ENCODE peak calls at places on chromosome 5, in seven cellular contexts. X is H1, Y is HepG2, V is HCT116, S is GM12878, C is K562, G is SK-N-SH. A is an unnamed sample.

GRCh38 chr5:124252094-124252750 is 494.2 kb downstream of the ZNF608 start:
- DNase-seq in X (no peak), Y (no peak), V (no peak), S (no peak), C (no peak), G (peak; percentile 31), A (no peak)

GRCh38 chr5:141850786-141851185 is 27.4 kb downstream of the PCDH1 start:
- DNase-seq in X (peak; percentile 66), Y (no peak), V (no peak), S (no peak), C (peak; percentile 56), G (peak; percentile 54), A (no peak)

GRCh38 chr5:142571351-142571750 is 114.5 kb downstream of the FGF1 start:
- DNase-seq in X (no peak), Y (no peak), V (no peak), S (no peak), C (no peak), G (no peak), A (no peak)

GRCh38 chr5:134527961-134528424 is 2.5 kb downstream of the JADE2 start:
- DNase-seq in X (no peak), Y (no peak), V (no peak), S (no peak), C (no peak), G (no peak), A (no peak)

GRCh38 chr5:6733411-6734242 is 20.4 kb downstream of the TENT4A start:
- DNase-seq in X (no peak), Y (no peak), V (no peak), S (no peak), C (no peak), G (no peak), A (no peak)

GRCh38 chr5:26553079-26553478 is 485.3 kb downstream of the CDH9 start:
- DNase-seq in X (no peak), Y (no peak), V (no peak), S (no peak), C (no peak), G (no peak), A (peak; percentile 9)

GRCh38 chr5:31965227-31965626 is 208.9 kb downstream of the GOLPH3 start:
- DNase-seq in X (no peak), Y (no peak), V (no peak), S (no peak), C (no peak), G (no peak), A (no peak)

GRCh38 chr5:7391215-7391614 is 4.7 kb upstream of the ADCY2 start:
- DNase-seq in X (no peak), Y (peak; percentile 33), V (no peak), S (no peak), C (no peak), G (no peak), A (peak; percentile 28)

GRCh38 chr5:178492278-178492677 is 97.9 kb downstream of the COL23A1 start:
- DNase-seq in X (no peak), Y (no peak), V (no peak), S (no peak), C (no peak), G (no peak), A (no peak)

GRCh38 chr5:138273834-138274188 is 610 bp downstream of the GFRA3 start:
- DNase-seq in X (no peak), Y (no peak), V (no peak), S (no peak), C (no peak), G (no peak), A (no peak)

GRCh38 chr5:35859101-35859661 is 2.5 kb downstream of the IL7R start:
- DNase-seq in X (no peak), Y (no peak), V (no peak), S (no peak), C (no peak), G (no peak), A (no peak)

GRCh38 chr5:126594077-126594476 is 942 bp downstream of the ALDH7A1 start:
- DNase-seq in X (no peak), Y (no peak), V (no peak), S (no peak), C (no peak), G (no peak), A (peak; percentile 60)

GRCh38 chr5:147051193-147051592 is 172.6 kb upstream of the PPP2R2B start:
- DNase-seq in X (no peak), Y (no peak), V (no peak), S (no peak), C (no peak), G (no peak), A (no peak)

GRCh38 chr5:150485770-150486401 is 22.0 kb upstream of the NDST1 start:
- DNase-seq in X (peak; percentile 87), Y (no peak), V (no peak), S (no peak), C (peak; percentile 83), G (peak; percentile 93), A (peak; percentile 62)

GRCh38 chr5:84361572-84361971 is 23.1 kb downstream of the EDIL3 start:
- DNase-seq in X (no peak), Y (no peak), V (no peak), S (no peak), C (no peak), G (no peak), A (no peak)

GRCh38 chr5:158543539-158544387 is 556.0 kb downstream of the EBF1 start:
- DNase-seq in X (no peak), Y (no peak), V (no peak), S (no peak), C (no peak), G (no peak), A (no peak)

GRCh38 chr5:37722236-37723146 is 117.3 kb downstream of the GDNF start:
- DNase-seq in X (no peak), Y (peak; percentile 73), V (peak; percentile 40), S (peak; percentile 59), C (no peak), G (no peak), A (no peak)

GRCh38 chr5:134968055-134968454 is 348 bp downstream of the CATSPER3 start:
- DNase-seq in X (no peak), Y (no peak), V (no peak), S (no peak), C (no peak), G (no peak), A (peak; percentile 79)

GRCh38 chr5:146548781-146549449 is 32.9 kb upstream of the GPR151 start:
- DNase-seq in X (no peak), Y (no peak), V (no peak), S (no peak), C (no peak), G (no peak), A (no peak)

GRCh38 chr5:92086059-92086811 is 703.1 kb upstream of the ARRDC3 start:
- DNase-seq in X (no peak), Y (no peak), V (no peak), S (no peak), C (no peak), G (no peak), A (no peak)

GRCh38 chr5:72884911-72885310 is 68.5 kb downstream of the TNPO1 start:
- DNase-seq in X (no peak), Y (no peak), V (no peak), S (no peak), C (no peak), G (no peak), A (no peak)

GRCh38 chr5:84213861-84214260 is 170.8 kb downstream of the EDIL3 start:
- DNase-seq in X (no peak), Y (no peak), V (no peak), S (no peak), C (no peak), G (no peak), A (no peak)

GRCh38 chr5:151288180-151288579 is 15.4 kb downstream of the SLC36A3 start:
- DNase-seq in X (no peak), Y (peak; percentile 6), V (peak; percentile 41), S (no peak), C (no peak), G (no peak), A (peak; percentile 68)

GRCh38 chr5:179438041-179438441 is 92.8 kb upstream of the ADAMTS2 start:
- DNase-seq in X (no peak), Y (no peak), V (no peak), S (no peak), C (no peak), G (peak; percentile 91), A (no peak)

GRCh38 chr5:27821681-27822080 is 783.3 kb upstream of the CDH9 start:
- DNase-seq in X (no peak), Y (no peak), V (no peak), S (no peak), C (no peak), G (no peak), A (no peak)

GRCh38 chr5:44389410-44389879 is at the start of gene FGF10:
- DNase-seq in X (no peak), Y (no peak), V (no peak), S (no peak), C (no peak), G (peak; percentile 19), A (no peak)

GRCh38 chr5:174794941-174795672 is 70.7 kb downstream of the MSX2 start:
- DNase-seq in X (no peak), Y (no peak), V (no peak), S (no peak), C (no peak), G (no peak), A (no peak)
- TF ChIP-seq JUND in X (no peak), Y (no peak), V (no peak), S (no peak), C (no peak), G (no peak), A (no peak)

GRCh38 chr5:143874312-143874711 is 62.4 kb downstream of the HMHB1 start:
- DNase-seq in X (no peak), Y (no peak), V (no peak), S (no peak), C (no peak), G (no peak), A (no peak)

GRCh38 chr5:143880178-143880577 is 68.2 kb downstream of the HMHB1 start:
- DNase-seq in X (no peak), Y (peak; percentile 64), V (peak; percentile 13), S (no peak), C (no peak), G (no peak), A (no peak)

GRCh38 chr5:143878430-143878829 is 66.5 kb downstream of the HMHB1 start:
- DNase-seq in X (no peak), Y (no peak), V (no peak), S (no peak), C (no peak), G (no peak), A (no peak)

GRCh38 chr5:143879646-143880045 is 67.7 kb downstream of the HMHB1 start:
- DNase-seq in X (no peak), Y (peak; percentile 5), V (no peak), S (no peak), C (no peak), G (no peak), A (no peak)

GRCh38 chr5:143877196-143877595 is 65.2 kb downstream of the HMHB1 start:
- DNase-seq in X (no peak), Y (no peak), V (no peak), S (no peak), C (no peak), G (no peak), A (no peak)
- TF ChIP-seq JUND in X (no peak), Y (no peak), V (no peak), S (no peak), C (no peak), G (no peak), A (no peak)

GRCh38 chr5:54703091-54703490 is 185.5 kb downstream of the SNX18 start:
- DNase-seq in X (no peak), Y (no peak), V (no peak), S (no peak), C (no peak), G (no peak), A (no peak)
- TF ChIP-seq JUND in X (no peak), Y (no peak), V (no peak), S (no peak), C (no peak), G (peak; percentile 7), A (no peak)

GRCh38 chr5:133015466-133015865 is 10.9 kb downstream of the ZCCHC10 start:
- DNase-seq in X (no peak), Y (no peak), V (no peak), S (no peak), C (no peak), G (no peak), A (no peak)
- TF ChIP-seq JUND in X (no peak), Y (no peak), V (no peak), S (no peak), C (no peak), G (no peak), A (no peak)

A was measured in T47D.